ENCODE peak calls at places on chromosomes 6 and 20, in four cellular contexts. E is choroid plexus epithelial cell, P is activated B cell treated with CpG ODN at 0.5 μM for 24 hours, D is dorsolateral prefrontal cortex. B is an unnamed sample.
A peak's percentile ranks its signal among the peaks of the same experiment; 100 is the strongest.

GRCh38 chr6:112781236-112781635 is 434.1 kb downstream of the RFPL4B start:
- DNase-seq in P (no peak), E (peak; percentile 65), D (no peak), B (no peak)

GRCh38 chr6:155221086-155221485 is 42.7 kb upstream of the CLDN20 start:
- DNase-seq in P (no peak), D (no peak), E (no peak), B (peak; percentile 85)

GRCh38 chr6:136208783-136209182 is 41.3 kb downstream of the MTFR2 start:
- DNase-seq in D (no peak), E (no peak), P (no peak), B (no peak)

GRCh38 chr6:52921743-52922142 is 12.2 kb upstream of the GSTA3 start:
- DNase-seq in E (no peak), D (no peak), P (no peak), B (no peak)

GRCh38 chr6:153328194-153328593 is 197.1 kb upstream of the RGS17 start:
- DNase-seq in D (no peak), P (no peak), E (no peak), B (no peak)

GRCh38 chr20:6395695-6396094 is 272.9 kb upstream of the FERMT1 start:
- DNase-seq in D (no peak), P (no peak), E (peak; percentile 90), B (no peak)

GRCh38 chr6:19968201-19968600 is 131.0 kb downstream of the ID4 start:
- DNase-seq in P (no peak), E (no peak), D (no peak), B (no peak)

GRCh38 chr20:59805786-59806577 is 127.5 kb downstream of the SYCP2 start:
- DNase-seq in D (no peak), E (no peak), P (no peak), B (no peak)

GRCh38 chr20:47319517-47320252 is 36.8 kb downstream of the ZMYND8 start:
- DNase-seq in P (no peak), E (peak; percentile 73), D (peak; percentile 74), B (no peak)

GRCh38 chr6:17167327-17167979 is 65.6 kb downstream of the STMND1 start:
- DNase-seq in E (peak; percentile 52), D (no peak), P (no peak), B (no peak)

GRCh38 chr6:7269816-7270215 is 43.2 kb downstream of the SSR1 start:
- DNase-seq in E (no peak), D (no peak), P (no peak), B (no peak)

GRCh38 chr6:41399424-41399823 is 64.0 kb downstream of the NCR2 start:
- DNase-seq in P (no peak), E (no peak), D (no peak), B (no peak)

GRCh38 chr6:169230923-169231789 is 22.5 kb downstream of the THBS2 start:
- DNase-seq in E (no peak), D (no peak), P (no peak), B (no peak)

GRCh38 chr6:169231790-169232506 is 21.7 kb downstream of the THBS2 start:
- DNase-seq in P (no peak), E (no peak), D (no peak), B (no peak)

GRCh38 chr6:169230322-169230665 is 23.4 kb downstream of the THBS2 start:
- DNase-seq in E (no peak), D (no peak), P (no peak), B (no peak)

GRCh38 chr6:169227116-169227515 is 26.5 kb downstream of the THBS2 start:
- DNase-seq in D (peak; percentile 29), P (no peak), E (no peak), B (no peak)

DNA sequence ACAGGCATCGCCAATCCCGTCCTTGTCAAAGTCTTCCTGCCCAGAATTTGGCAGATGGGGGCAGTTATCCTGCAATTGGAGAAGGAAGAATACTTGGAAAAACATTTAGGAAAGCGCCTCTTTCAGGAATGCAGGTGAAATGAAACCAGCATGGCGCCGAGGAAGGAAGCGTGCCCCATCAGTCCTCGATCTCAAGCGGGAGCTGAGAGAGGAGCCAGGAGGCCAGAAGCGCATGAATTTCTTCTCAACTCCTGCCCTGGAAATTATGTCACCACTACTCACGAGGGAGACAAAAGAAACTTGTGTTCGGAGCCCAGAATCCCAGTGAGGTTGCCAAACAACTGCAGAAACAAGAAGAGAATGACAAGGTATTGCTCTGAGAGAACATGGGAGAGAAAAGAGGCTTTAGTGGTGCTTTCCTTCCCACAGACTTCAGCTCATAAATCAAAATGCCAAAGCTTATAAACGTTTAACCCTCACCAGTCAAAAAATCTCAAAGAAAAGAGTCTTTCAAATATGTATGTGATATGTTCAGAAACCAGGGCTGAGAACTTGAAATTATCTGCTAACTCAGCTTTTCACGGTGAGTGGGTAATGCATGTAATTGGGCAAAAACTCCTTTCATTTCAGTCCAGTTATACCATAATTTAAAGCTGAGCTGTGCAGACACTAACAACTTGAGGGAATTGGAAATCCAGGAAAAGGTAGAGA is 23.9 kb downstream of the THBS2 start:
- DNase-seq in P (no peak), E (no peak), D (no peak), B (no peak)
- TF ChIP-seq CTCF in P (no peak), E (no peak), D (no peak), B (no peak)

GRCh38 chr20:20083796-20084195 is 31.5 kb downstream of the CFAP61 start:
- DNase-seq in D (no peak), P (no peak), E (peak; percentile 46), B (no peak)
- TF ChIP-seq CTCF in D (peak; percentile 73), P (peak; percentile 85), E (peak; percentile 47), B (peak; percentile 79)

GRCh38 chr6:165758441-165758840 is 95.4 kb upstream of the PDE10A start:
- DNase-seq in D (no peak), E (no peak), P (no peak), B (no peak)

GRCh38 chr6:165751486-165751885 is 88.4 kb upstream of the PDE10A start:
- DNase-seq in P (no peak), E (no peak), D (no peak), B (no peak)

GRCh38 chr6:165760803-165761185 is 97.8 kb upstream of the PDE10A start:
- DNase-seq in D (no peak), P (no peak), E (no peak), B (no peak)

GRCh38 chr6:165760126-165760802 is 97.2 kb upstream of the PDE10A start:
- DNase-seq in D (no peak), P (no peak), E (no peak), B (no peak)

GRCh38 chr6:165755583-165755982 is 92.5 kb upstream of the PDE10A start:
- DNase-seq in P (no peak), D (no peak), E (no peak), B (no peak)
- TF ChIP-seq CTCF in P (no peak), D (no peak), E (no peak), B (no peak)

GRCh38 chr6:168606722-168607121 is 165.7 kb downstream of the SMOC2 start:
- DNase-seq in P (no peak), D (no peak), E (no peak), B (no peak)

GRCh38 chr6:168608113-168608400 is 167.1 kb downstream of the SMOC2 start:
- DNase-seq in P (no peak), D (no peak), E (no peak), B (no peak)

GRCh38 chr6:168603234-168603633 is 162.2 kb downstream of the SMOC2 start:
- DNase-seq in P (no peak), D (no peak), E (no peak), B (no peak)

GRCh38 chr6:168607272-168608112 is 166.5 kb downstream of the SMOC2 start:
- DNase-seq in P (no peak), D (no peak), E (no peak), B (no peak)

GRCh38 chr6:168605964-168606363 is 165.0 kb downstream of the SMOC2 start:
- DNase-seq in D (no peak), E (no peak), P (no peak), B (no peak)
- TF ChIP-seq CTCF in D (no peak), E (no peak), P (no peak), B (no peak)

GRCh38 chr6:1047926-1048595 is 263.8 kb upstream of the FOXQ1 start:
- DNase-seq in D (no peak), P (no peak), E (peak; percentile 54), B (no peak)

GRCh38 chr6:1043458-1043836 is 268.5 kb upstream of the FOXQ1 start:
- DNase-seq in E (no peak), P (no peak), D (no peak), B (no peak)

GRCh38 chr6:1045239-1045638 is 266.7 kb upstream of the FOXQ1 start:
- DNase-seq in E (no peak), P (no peak), D (no peak), B (no peak)

GRCh38 chr6:1042583-1043457 is 269.1 kb upstream of the FOXQ1 start:
- DNase-seq in P (no peak), E (no peak), D (no peak), B (no peak)

DNA sequence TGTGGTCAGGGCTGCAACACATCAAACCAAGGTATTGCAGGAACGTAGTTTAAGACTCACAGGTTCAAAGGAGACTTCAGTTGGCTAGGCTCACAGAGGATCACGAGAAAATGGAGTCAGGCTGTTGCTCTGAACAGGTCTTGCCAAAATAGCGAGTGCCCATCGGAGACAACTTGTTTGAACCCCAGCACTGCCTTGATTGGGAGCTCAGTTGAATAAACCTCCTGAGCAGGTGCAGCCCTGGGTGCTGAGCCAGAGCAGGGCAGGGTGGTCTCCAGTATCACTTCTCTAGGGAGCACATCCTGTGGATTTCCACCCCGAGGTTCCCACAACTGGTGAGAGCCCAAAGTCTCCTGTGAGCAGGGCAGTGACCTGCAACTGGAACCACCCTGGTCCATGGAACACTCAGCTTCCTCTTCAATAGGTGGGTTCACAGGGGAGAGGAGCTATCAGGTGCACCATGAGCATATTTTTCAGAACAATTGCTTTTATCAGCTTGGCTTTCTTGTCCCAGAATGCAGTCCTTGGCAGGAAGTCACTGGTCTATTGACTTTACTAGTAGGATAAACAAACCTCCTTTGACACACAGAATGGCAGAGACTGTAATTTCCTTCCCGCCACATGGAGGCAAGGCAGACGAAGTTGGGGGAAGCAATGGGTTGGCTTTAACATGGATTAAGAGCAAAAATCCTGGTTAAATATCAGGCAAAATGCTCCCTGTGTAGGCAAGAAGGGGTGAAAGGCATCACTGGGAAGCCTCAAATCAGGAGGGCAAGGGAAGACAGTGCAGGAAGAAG is 267.7 kb upstream of the FOXQ1 start:
- DNase-seq in D (no peak), E (no peak), P (no peak), B (no peak)
- TF ChIP-seq CTCF in D (no peak), E (no peak), P (no peak), B (no peak)

GRCh38 chr6:139129284-139129683 is 5.6 kb upstream of the HECA start:
- DNase-seq in E (peak; percentile 76), P (no peak), D (no peak), B (no peak)

GRCh38 chr6:139119553-139119952 is 15.3 kb upstream of the HECA start:
- DNase-seq in E (no peak), P (no peak), D (no peak), B (no peak)

GRCh38 chr6:139126255-139126654 is 8.6 kb upstream of the HECA start:
- DNase-seq in P (no peak), D (no peak), E (peak; percentile 88), B (no peak)

GRCh38 chr6:139124887-139125672 is 9.8 kb upstream of the HECA start:
- DNase-seq in E (peak; percentile 90), D (no peak), P (peak; percentile 42), B (peak; percentile 63)
- TF ChIP-seq CTCF in E (peak; percentile 69), D (no peak), P (no peak), B (peak; percentile 54)